ENCODE peak calls at places on chromosomes 3 and 15, in five cellular contexts. T is heart right ventricle, J is left lung, Y is HCT116, V is neuronal stem cell. D is an unnamed sample.

GRCh38 chr3:49276475-49277356 is at the start of gene C3orf62:
- DNase-seq in T (peak; percentile 96), J (peak; percentile 93), Y (no peak), V (no peak), D (peak; percentile 96)

GRCh38 chr15:25859838-25860645 is 3.1 kb downstream of the ATP10A start:
- DNase-seq in T (no peak), J (no peak), Y (no peak), V (no peak), D (no peak)

GRCh38 chr3:105780114-105780513 is 88.7 kb downstream of the CBLB start:
- DNase-seq in T (no peak), J (no peak), Y (no peak), V (no peak), D (no peak)

GRCh38 chr3:39531066-39531465 is 63.6 kb downstream of the MOBP start:
- DNase-seq in T (no peak), J (no peak), Y (no peak), V (no peak), D (no peak)

GRCh38 chr3:110814170-110815007 is 257.2 kb upstream of the NECTIN3 start:
- DNase-seq in T (no peak), J (no peak), Y (peak; percentile 93), V (no peak), D (no peak)

GRCh38 chr15:62641782-62642181 is 400.8 kb upstream of the TPM1 start:
- DNase-seq in T (no peak), J (no peak), Y (no peak), V (no peak), D (no peak)

GRCh38 chr15:69410290-69410874 is 3.8 kb upstream of the KIF23 start:
- DNase-seq in T (no peak), J (no peak), Y (peak; percentile 22), V (no peak), D (no peak)

GRCh38 chr15:78880828-78881227 is 8.1 kb downstream of the MORF4L1 start:
- DNase-seq in T (no peak), J (no peak), Y (no peak), V (no peak), D (no peak)

GRCh38 chr3:38382506-38383080 is 36.0 kb downstream of the XYLB start:
- DNase-seq in T (no peak), J (no peak), Y (no peak), V (no peak), D (no peak)
- H3K9me3 ChIP-seq in T (peaks cover 20% of the 10 kb centered on the region), J (peaks cover 18% of the 10 kb centered on the region), Y (peaks cover 13% of the 10 kb centered on the region), V (peaks cover 13% of the 10 kb centered on the region), D (no peaks in the 10 kb centered on the region)

DNA sequence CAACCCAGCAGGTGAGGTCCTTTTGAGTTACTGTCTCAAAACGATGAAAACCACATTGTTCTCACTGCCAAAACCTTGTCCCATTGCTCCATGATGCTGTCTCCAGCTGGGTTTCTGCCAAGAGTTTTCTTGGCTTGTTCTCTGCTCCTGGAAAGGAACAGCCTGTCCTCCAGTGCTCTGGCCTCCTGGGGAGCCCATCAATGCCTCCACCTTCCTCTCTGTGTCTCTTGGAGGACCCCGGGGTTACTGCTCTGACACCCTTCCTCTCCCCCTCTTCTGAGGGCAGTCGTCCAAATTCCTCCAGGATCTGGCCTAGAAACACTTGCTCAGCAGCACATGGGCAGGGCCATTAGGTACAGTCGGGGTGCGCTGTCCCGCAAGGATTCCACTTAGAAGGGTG is 63.9 kb upstream of the RGMA start:
- DNase-seq in T (peak; percentile 85), J (no peak), Y (no peak), V (no peak), D (peak; percentile 82)
- H3K27me3 ChIP-seq in T (no peaks in the 10 kb centered on the region), J (peaks cover 8% of the 10 kb centered on the region), Y (no peaks in the 10 kb centered on the region), V (no peaks in the 10 kb centered on the region), D (no peaks in the 10 kb centered on the region)

GRCh38 chr3:189635385-189635784 is 4.2 kb downstream of the TP63 start:
- DNase-seq in T (no peak), J (no peak), Y (no peak), V (no peak), D (no peak)
- H3K27ac ChIP-seq in T (no peak overlapping the region), J (no peak overlapping the region), Y (no peak overlapping the region), V (no peak overlapping the region), D (no peak overlapping the region)

GRCh38 chr15:27676647-27677046 is 422.5 kb downstream of the OCA2 start:
- DNase-seq in T (no peak), J (no peak), Y (no peak), V (no peak), D (no peak)
- H3K9me3 ChIP-seq in T (no peaks in the 10 kb centered on the region), J (peaks cover 3% of the 10 kb centered on the region), Y (peaks cover 4% of the 10 kb centered on the region), V (no peaks in the 10 kb centered on the region), D (no peaks in the 10 kb centered on the region)

DNA sequence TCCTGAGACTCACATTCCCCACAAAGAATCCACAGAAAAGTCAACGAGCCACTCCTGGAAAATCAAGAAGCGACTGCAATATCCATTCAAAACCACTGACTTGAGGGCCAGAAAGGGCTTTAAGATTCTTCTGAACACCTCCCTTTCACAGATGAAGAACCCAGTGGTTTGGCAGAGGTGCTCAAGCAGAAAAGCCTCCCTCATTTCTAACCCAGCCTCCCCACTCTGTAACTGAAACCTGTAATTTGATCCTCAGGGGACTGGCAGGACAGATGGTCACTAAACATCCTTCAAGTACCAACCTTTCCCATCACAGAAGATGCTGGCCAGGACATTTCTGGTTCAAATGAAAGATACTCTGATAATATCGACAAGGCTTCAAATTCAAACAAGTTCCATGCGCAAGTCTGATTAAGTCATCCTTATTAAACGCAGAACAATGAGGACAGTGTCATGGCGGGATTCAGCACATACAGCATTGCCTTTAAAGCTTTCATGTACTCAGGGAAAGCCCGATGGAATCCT is 5.5 kb downstream of the SEMA5B start:
- DNase-seq in T (no peak), J (no peak), Y (no peak), V (no peak), D (no peak)
- H3K27me3 ChIP-seq in T (peaks cover 15% of the 10 kb centered on the region), J (peaks cover 42% of the 10 kb centered on the region), Y (peaks cover 21% of the 10 kb centered on the region), V (no peaks in the 10 kb centered on the region), D (peaks cover 5% of the 10 kb centered on the region)

DNA sequence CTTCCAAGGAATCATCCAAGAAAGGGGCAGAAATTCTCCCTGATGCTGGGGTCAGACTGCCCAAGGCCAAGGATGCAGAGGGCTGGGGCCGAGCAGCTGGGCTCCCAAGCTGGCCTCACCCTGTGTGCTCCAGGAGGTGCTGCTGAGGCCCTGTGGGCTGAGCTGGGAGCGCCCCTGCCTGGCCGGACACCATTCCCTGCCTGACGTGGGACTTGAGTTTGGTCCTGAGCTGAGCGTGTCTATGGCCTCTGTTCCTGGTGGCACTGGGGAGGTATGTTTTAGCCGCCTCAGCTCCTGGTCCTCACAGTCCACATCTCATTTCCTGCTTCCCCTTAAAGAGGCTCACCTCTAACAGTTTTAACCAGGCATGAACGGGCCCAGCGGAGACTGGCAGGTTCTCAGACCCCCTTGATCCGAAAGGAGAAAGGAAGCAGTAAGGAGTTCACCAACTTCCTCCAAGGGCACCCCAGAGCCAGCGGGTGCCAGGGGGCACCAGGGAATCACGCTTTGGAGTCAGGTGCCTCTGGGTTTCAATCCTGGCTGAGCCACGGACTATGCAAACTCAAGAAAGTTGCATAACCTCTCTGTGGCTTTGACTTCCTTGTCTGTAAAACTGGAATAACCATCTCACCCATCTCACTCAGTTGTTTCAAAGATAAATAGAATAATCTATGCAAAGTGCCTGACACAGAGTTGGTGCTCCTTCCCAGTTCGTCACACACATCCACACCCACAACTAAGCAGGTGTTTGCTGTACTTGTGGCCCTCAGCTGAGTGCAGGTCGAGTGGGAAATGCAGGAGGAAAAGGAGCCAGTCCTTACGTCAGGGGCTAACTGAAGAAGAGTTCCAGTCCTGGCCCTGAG is 48.6 kb downstream of the SLC12A8 start:
- DNase-seq in T (no peak), J (peak; percentile 79), Y (no peak), V (no peak), D (peak; percentile 57)
- H3K27ac ChIP-seq in T (no peak overlapping the region), J (peak overlapping the region; percentile 73), Y (no peak overlapping the region), V (no peak overlapping the region), D (no peak overlapping the region)

DNA sequence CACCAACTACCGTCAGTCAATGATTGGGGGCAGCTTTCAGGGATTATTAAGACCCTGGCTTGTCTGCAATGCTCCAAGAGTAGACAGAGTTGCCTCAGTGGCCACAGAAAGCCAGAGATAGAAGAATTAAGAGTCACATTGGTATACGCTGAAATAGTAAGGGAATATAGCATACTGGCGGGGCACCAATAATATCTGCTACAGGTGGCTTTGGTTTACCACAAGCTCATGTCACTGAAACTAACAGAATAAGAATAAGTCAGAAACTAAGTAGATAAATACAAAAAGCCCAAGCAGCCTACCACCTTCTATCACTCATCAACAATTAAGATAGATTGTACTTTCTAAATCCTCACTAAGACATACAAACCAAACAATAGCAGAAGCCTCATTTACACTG is 2.5 kb upstream of the FHIT start:
- DNase-seq in T (no peak), J (no peak), Y (no peak), V (no peak), D (no peak)
- H3K9me3 ChIP-seq in T (no peaks in the 10 kb centered on the region), J (no peaks in the 10 kb centered on the region), Y (no peaks in the 10 kb centered on the region), V (no peaks in the 10 kb centered on the region), D (no peaks in the 10 kb centered on the region)